ENCODE peak calls at places on chromosomes 16 and 17, in nine cellular contexts. One of them, this sample, is unnamed.

GRCh38 chr17:58755577-58756245 is at the start of gene PPM1E:
- DNase-seq in skeletal muscle cell: peak; percentile 1
- DNase-seq in kidney epithelial cell: no peak
- DNase-seq in cardiac fibroblast: peak; percentile 36
- DNase-seq in neural crest cell: peak; percentile 91
- DNase-seq in activated T-helper 1 cell treated with anti-CD3 and anti-CD28 coated beads, Interleukin-12 subunit alpha, Interleukin-12 subunit beta, Interleukin-2, Interleukin-4 antibody, amounts not matched to agents 30 ng/mL and 10 ng/mL and 1 ng/mL, durations not matched to agents 14 hours and 24 hours and 36 hours: peak; percentile 45
- DNase-seq in D341Med: peak; percentile 98
- DNase-seq in amniotic epithelial cell: peak; percentile 33
- DNase-seq in right lobe of liver: peak; percentile 57
- DNase-seq in this sample: no peak

GRCh38 chr16:20870122-20870521 is 30.0 kb downstream of the DCUN1D3 start:
- DNase-seq in skeletal muscle cell: no peak
- DNase-seq in kidney epithelial cell: no peak
- DNase-seq in cardiac fibroblast: no peak
- DNase-seq in neural crest cell: no peak
- DNase-seq in activated T-helper 1 cell treated with anti-CD3 and anti-CD28 coated beads, Interleukin-12 subunit alpha, Interleukin-12 subunit beta, Interleukin-2, Interleukin-4 antibody, amounts not matched to agents 30 ng/mL and 10 ng/mL and 1 ng/mL, durations not matched to agents 14 hours and 24 hours and 36 hours: no peak
- DNase-seq in D341Med: no peak
- DNase-seq in amniotic epithelial cell: no peak
- DNase-seq in right lobe of liver: no peak
- DNase-seq in this sample: no peak

GRCh38 chr16:3999890-4000325 is 116.3 kb downstream of the ADCY9 start:
- DNase-seq in skeletal muscle cell: no peak
- DNase-seq in kidney epithelial cell: no peak
- DNase-seq in cardiac fibroblast: no peak
- DNase-seq in neural crest cell: no peak
- DNase-seq in activated T-helper 1 cell treated with anti-CD3 and anti-CD28 coated beads, Interleukin-12 subunit alpha, Interleukin-12 subunit beta, Interleukin-2, Interleukin-4 antibody, amounts not matched to agents 30 ng/mL and 10 ng/mL and 1 ng/mL, durations not matched to agents 14 hours and 24 hours and 36 hours: no peak
- DNase-seq in D341Med: no peak
- DNase-seq in amniotic epithelial cell: peak; percentile 76
- DNase-seq in right lobe of liver: no peak
- DNase-seq in this sample: no peak

GRCh38 chr17:14201595-14201994 is 35.1 kb downstream of the CDRT15 start:
- DNase-seq in skeletal muscle cell: no peak
- DNase-seq in kidney epithelial cell: no peak
- DNase-seq in cardiac fibroblast: no peak
- DNase-seq in neural crest cell: no peak
- DNase-seq in activated T-helper 1 cell treated with anti-CD3 and anti-CD28 coated beads, Interleukin-12 subunit alpha, Interleukin-12 subunit beta, Interleukin-2, Interleukin-4 antibody, amounts not matched to agents 30 ng/mL and 10 ng/mL and 1 ng/mL, durations not matched to agents 14 hours and 24 hours and 36 hours: peak; percentile 67
- DNase-seq in D341Med: no peak
- DNase-seq in amniotic epithelial cell: no peak
- DNase-seq in right lobe of liver: no peak
- DNase-seq in this sample: no peak

GRCh38 chr17:57410169-57410568 is 153.8 kb downstream of the MSI2 start:
- DNase-seq in skeletal muscle cell: no peak
- DNase-seq in kidney epithelial cell: no peak
- DNase-seq in cardiac fibroblast: no peak
- DNase-seq in neural crest cell: no peak
- DNase-seq in activated T-helper 1 cell treated with anti-CD3 and anti-CD28 coated beads, Interleukin-12 subunit alpha, Interleukin-12 subunit beta, Interleukin-2, Interleukin-4 antibody, amounts not matched to agents 30 ng/mL and 10 ng/mL and 1 ng/mL, durations not matched to agents 14 hours and 24 hours and 36 hours: no peak
- DNase-seq in D341Med: no peak
- DNase-seq in amniotic epithelial cell: no peak
- DNase-seq in right lobe of liver: no peak
- DNase-seq in this sample: no peak

GRCh38 chr17:39665642-39666221 is 583 bp downstream of the TCAP start:
- DNase-seq in skeletal muscle cell: no peak
- DNase-seq in kidney epithelial cell: no peak
- DNase-seq in cardiac fibroblast: no peak
- DNase-seq in neural crest cell: no peak
- DNase-seq in activated T-helper 1 cell treated with anti-CD3 and anti-CD28 coated beads, Interleukin-12 subunit alpha, Interleukin-12 subunit beta, Interleukin-2, Interleukin-4 antibody, amounts not matched to agents 30 ng/mL and 10 ng/mL and 1 ng/mL, durations not matched to agents 14 hours and 24 hours and 36 hours: no peak
- DNase-seq in D341Med: peak; percentile 70
- DNase-seq in amniotic epithelial cell: no peak
- DNase-seq in right lobe of liver: no peak
- DNase-seq in this sample: peak; percentile 35

GRCh38 chr16:11121083-11121482 is 134.9 kb downstream of the SOCS1 start:
- DNase-seq in skeletal muscle cell: no peak
- DNase-seq in kidney epithelial cell: no peak
- DNase-seq in cardiac fibroblast: no peak
- DNase-seq in neural crest cell: no peak
- DNase-seq in activated T-helper 1 cell treated with anti-CD3 and anti-CD28 coated beads, Interleukin-12 subunit alpha, Interleukin-12 subunit beta, Interleukin-2, Interleukin-4 antibody, amounts not matched to agents 30 ng/mL and 10 ng/mL and 1 ng/mL, durations not matched to agents 14 hours and 24 hours and 36 hours: no peak
- DNase-seq in D341Med: no peak
- DNase-seq in amniotic epithelial cell: no peak
- DNase-seq in right lobe of liver: no peak
- DNase-seq in this sample: no peak

GRCh38 chr17:46182961-46183360 is 10.3 kb downstream of the KANSL1 start:
- DNase-seq in skeletal muscle cell: no peak
- DNase-seq in kidney epithelial cell: no peak
- DNase-seq in cardiac fibroblast: no peak
- DNase-seq in neural crest cell: no peak
- DNase-seq in activated T-helper 1 cell treated with anti-CD3 and anti-CD28 coated beads, Interleukin-12 subunit alpha, Interleukin-12 subunit beta, Interleukin-2, Interleukin-4 antibody, amounts not matched to agents 30 ng/mL and 10 ng/mL and 1 ng/mL, durations not matched to agents 14 hours and 24 hours and 36 hours: no peak
- DNase-seq in D341Med: no peak
- DNase-seq in amniotic epithelial cell: no peak
- DNase-seq in right lobe of liver: no peak
- DNase-seq in this sample: no peak

GRCh38 chr17:80899402-80900268 is 92.0 kb upstream of the CHMP6 start:
- DNase-seq in skeletal muscle cell: no peak
- DNase-seq in kidney epithelial cell: no peak
- DNase-seq in cardiac fibroblast: peak; percentile 12
- DNase-seq in neural crest cell: peak; percentile 44
- DNase-seq in activated T-helper 1 cell treated with anti-CD3 and anti-CD28 coated beads, Interleukin-12 subunit alpha, Interleukin-12 subunit beta, Interleukin-2, Interleukin-4 antibody, amounts not matched to agents 30 ng/mL and 10 ng/mL and 1 ng/mL, durations not matched to agents 14 hours and 24 hours and 36 hours: peak; percentile 72
- DNase-seq in D341Med: peak; percentile 80
- DNase-seq in amniotic epithelial cell: peak; percentile 42
- DNase-seq in right lobe of liver: peak; percentile 78
- DNase-seq in this sample: peak; percentile 30

GRCh38 chr17:20171741-20172377 is 162.7 kb downstream of the SPECC1 start:
- DNase-seq in skeletal muscle cell: no peak
- DNase-seq in kidney epithelial cell: no peak
- DNase-seq in cardiac fibroblast: peak; percentile 24
- DNase-seq in neural crest cell: no peak
- DNase-seq in activated T-helper 1 cell treated with anti-CD3 and anti-CD28 coated beads, Interleukin-12 subunit alpha, Interleukin-12 subunit beta, Interleukin-2, Interleukin-4 antibody, amounts not matched to agents 30 ng/mL and 10 ng/mL and 1 ng/mL, durations not matched to agents 14 hours and 24 hours and 36 hours: no peak
- DNase-seq in D341Med: no peak
- DNase-seq in amniotic epithelial cell: peak; percentile 81
- DNase-seq in right lobe of liver: no peak
- DNase-seq in this sample: no peak

GRCh38 chr17:2854662-2855061 is 58.4 kb downstream of the RAP1GAP2 start:
- DNase-seq in skeletal muscle cell: no peak
- DNase-seq in kidney epithelial cell: no peak
- DNase-seq in cardiac fibroblast: no peak
- DNase-seq in neural crest cell: no peak
- DNase-seq in activated T-helper 1 cell treated with anti-CD3 and anti-CD28 coated beads, Interleukin-12 subunit alpha, Interleukin-12 subunit beta, Interleukin-2, Interleukin-4 antibody, amounts not matched to agents 30 ng/mL and 10 ng/mL and 1 ng/mL, durations not matched to agents 14 hours and 24 hours and 36 hours: no peak
- DNase-seq in D341Med: no peak
- DNase-seq in amniotic epithelial cell: no peak
- DNase-seq in right lobe of liver: no peak
- DNase-seq in this sample: peak; percentile 17

GRCh38 chr16:14300631-14301149 is 229.6 kb downstream of the MRTFB start:
- DNase-seq in skeletal muscle cell: peak; percentile 49
- DNase-seq in kidney epithelial cell: peak; percentile 28
- DNase-seq in cardiac fibroblast: peak; percentile 90
- DNase-seq in neural crest cell: no peak
- DNase-seq in activated T-helper 1 cell treated with anti-CD3 and anti-CD28 coated beads, Interleukin-12 subunit alpha, Interleukin-12 subunit beta, Interleukin-2, Interleukin-4 antibody, amounts not matched to agents 30 ng/mL and 10 ng/mL and 1 ng/mL, durations not matched to agents 14 hours and 24 hours and 36 hours: no peak
- DNase-seq in D341Med: peak; percentile 67
- DNase-seq in amniotic epithelial cell: peak; percentile 83
- DNase-seq in right lobe of liver: peak; percentile 79
- DNase-seq in this sample: peak; percentile 78

GRCh38 chr16:13895516-13895915 is 24.4 kb upstream of the ERCC4 start:
- DNase-seq in skeletal muscle cell: no peak
- DNase-seq in kidney epithelial cell: no peak
- DNase-seq in cardiac fibroblast: no peak
- DNase-seq in neural crest cell: no peak
- DNase-seq in activated T-helper 1 cell treated with anti-CD3 and anti-CD28 coated beads, Interleukin-12 subunit alpha, Interleukin-12 subunit beta, Interleukin-2, Interleukin-4 antibody, amounts not matched to agents 30 ng/mL and 10 ng/mL and 1 ng/mL, durations not matched to agents 14 hours and 24 hours and 36 hours: no peak
- DNase-seq in D341Med: no peak
- DNase-seq in amniotic epithelial cell: no peak
- DNase-seq in right lobe of liver: no peak
- DNase-seq in this sample: no peak